ENCODE peak calls at places on chromosome 5, in five cellular contexts. D is amniotic stem cell; G is CD8-positive, alpha-beta memory T cell; A is body of pancreas; T is naive B cell. J is an unnamed sample.

GRCh38 chr5:63401434-63402046 is 560.7 kb downstream of the HTR1A start:
- DNase-seq in D (no peak), G (no peak), A (peak; percentile 60), T (no peak), J (peak; percentile 22)

GRCh38 chr5:32709789-32710334 is 1.3 kb upstream of the NPR3 start:
- DNase-seq in D (peak; percentile 77), G (no peak), A (peak; percentile 61), T (peak; percentile 24), J (peak; percentile 74)

GRCh38 chr5:181204561-181205401 is at the start of gene TRIM7:
- DNase-seq in D (no peak), G (no peak), A (peak; percentile 66), T (peak; percentile 15), J (no peak)

GRCh38 chr5:32961066-32961429 is 249.9 kb downstream of the NPR3 start:
- DNase-seq in D (no peak), G (no peak), A (no peak), T (no peak), J (no peak)

GRCh38 chr5:612498-613424 is 621 bp downstream of the CEP72 start:
- DNase-seq in D (no peak), G (no peak), A (peak; percentile 36), T (no peak), J (no peak)

GRCh38 chr5:137359941-137360340 is 139.2 kb downstream of the SPOCK1 start:
- DNase-seq in D (no peak), G (no peak), A (no peak), T (no peak), J (no peak)

GRCh38 chr5:33379757-33380156 is 61.0 kb upstream of the TARS1 start:
- DNase-seq in D (no peak), G (no peak), A (no peak), T (no peak), J (no peak)

GRCh38 chr5:179869641-179870402 is 11.2 kb upstream of the MRNIP start:
- DNase-seq in D (no peak), G (no peak), A (no peak), T (no peak), J (no peak)

GRCh38 chr5:123705741-123706140 is 193.8 kb downstream of the CSNK1G3 start:
- DNase-seq in D (no peak), G (no peak), A (no peak), T (no peak), J (no peak)

GRCh38 chr5:56601641-56602071 is 213.7 kb upstream of the MAP3K1 start:
- DNase-seq in D (no peak), G (no peak), A (no peak), T (no peak), J (no peak)

GRCh38 chr5:74370168-74370567 is 270.4 kb downstream of the ENC1 start:
- DNase-seq in D (no peak), G (no peak), A (no peak), T (no peak), J (no peak)

GRCh38 chr5:64971538-64971937 is 202.8 kb downstream of the CWC27 start:
- DNase-seq in D (no peak), G (no peak), A (no peak), T (no peak), J (no peak)

GRCh38 chr5:135976216-135976615 is 21.4 kb upstream of the LECT2 start:
- DNase-seq in D (no peak), G (no peak), A (no peak), T (no peak), J (no peak)

GRCh38 chr5:65722575-65723424 is 795 bp downstream of the NLN start:
- DNase-seq in D (no peak), G (no peak), A (no peak), T (peak; percentile 11), J (peak; percentile 59)

GRCh38 chr5:79868271-79868670 is 122.8 kb downstream of the MTX3 start:
- DNase-seq in D (no peak), G (no peak), A (no peak), T (no peak), J (no peak)

GRCh38 chr5:176542596-176543427 is 5.6 kb upstream of the RNF44 start:
- DNase-seq in D (no peak), G (peak; percentile 33), A (no peak), T (peak; percentile 53), J (no peak)

GRCh38 chr5:132215329-132215728 is 12.3 kb downstream of the P4HA2 start:
- DNase-seq in D (peak; percentile 92), G (no peak), A (peak; percentile 99), T (no peak), J (no peak)

GRCh38 chr5:107135391-107135790 is 535.3 kb downstream of the EFNA5 start:
- DNase-seq in D (no peak), G (no peak), A (no peak), T (no peak), J (no peak)

GRCh38 chr5:180799902-180800801 is 2.5 kb downstream of the MGAT1 start:
- DNase-seq in D (peak; percentile 28), G (no peak), A (no peak), T (no peak), J (no peak)

GRCh38 chr5:38403407-38403806 is 145.0 kb downstream of the EGFLAM start:
- DNase-seq in D (no peak), G (no peak), A (no peak), T (no peak), J (no peak)

GRCh38 chr5:9340095-9340494 is 205.8 kb downstream of the SEMA5A start:
- DNase-seq in D (no peak), G (no peak), A (no peak), T (no peak), J (no peak)

J was measured in Panc1.